ENCODE peak calls at places on chromosomes 11 and 22, in four cellular contexts. R, P, M and X are unnamed samples.

GRCh38 chr11:134714021-134714656 is 302.1 kb upstream of the B3GAT1 start:
- DNase-seq in M (no peak), R (no peak), P (no peak), X (no peak)

GRCh38 chr11:113014731-113015455 is 53.7 kb downstream of the NCAM1 start:
- DNase-seq in R (no peak), M (no peak), P (no peak), X (no peak)

GRCh38 chr11:87150936-87151335 is 113.2 kb downstream of the TMEM135 start:
- DNase-seq in M (peak), R (peak), P (no peak), X (no peak)

GRCh38 chr22:35634981-35635540 is 13.2 kb upstream of the APOL6 start:
- DNase-seq in R (no peak), M (peak), P (no peak), X (peak)

GRCh38 chr11:73661035-73661628 is 14.8 kb downstream of the PLEKHB1 start:
- DNase-seq in R (peak), P (peak), M (peak), X (peak)

GRCh38 chr11:105005451-105005845 is 17.5 kb downstream of the CASP5 start:
- DNase-seq in M (no peak), P (no peak), R (no peak), X (no peak)

GRCh38 chr11:57597971-57598830 is 716 bp downstream of the SERPING1 start:
- DNase-seq in P (no peak), R (no peak), M (peak), X (peak)

GRCh38 chr11:18802381-18803257 is 11.0 kb upstream of the PTPN5 start:
- DNase-seq in P (peak), R (peak), M (peak), X (peak)

GRCh38 chr11:65859812-65860277 is 388 bp upstream of the MUS81 start:
- DNase-seq in P (no peak), R (no peak), M (no peak), X (no peak)

GRCh38 chr11:61414547-61414946 is 15.2 kb downstream of the CPSF7 start:
- DNase-seq in M (no peak), R (no peak), P (no peak), X (no peak)

GRCh38 chr11:66489636-66490035 is 9.4 kb downstream of the DPP3 start:
- DNase-seq in M (no peak), P (no peak), R (no peak), X (no peak)

GRCh38 chr11:104637652-104638170 is 260.5 kb downstream of the CASP12 start:
- DNase-seq in P (no peak), M (no peak), R (peak), X (no peak)

GRCh38 chr22:23713696-23714595 is 23.1 kb downstream of the RGL4 start:
- DNase-seq in P (no peak), R (no peak), M (no peak), X (no peak)

GRCh38 chr11:13717331-13717730 is 48.9 kb downstream of the FAR1 start:
- DNase-seq in M (peak), P (no peak), R (peak), X (peak)

GRCh38 chr11:7969756-7970646 is 4.8 kb upstream of the NLRP10 start:
- DNase-seq in R (no peak), M (no peak), P (no peak), X (no peak)

GRCh38 chr11:61891331-61892084 is at the start of gene FADS3:
- DNase-seq in M (peak), P (no peak), R (peak), X (peak)

GRCh38 chr11:122186439-122187080 is 70.5 kb upstream of the BLID start:
- DNase-seq in P (no peak), M (peak), R (peak), X (no peak)

DNA sequence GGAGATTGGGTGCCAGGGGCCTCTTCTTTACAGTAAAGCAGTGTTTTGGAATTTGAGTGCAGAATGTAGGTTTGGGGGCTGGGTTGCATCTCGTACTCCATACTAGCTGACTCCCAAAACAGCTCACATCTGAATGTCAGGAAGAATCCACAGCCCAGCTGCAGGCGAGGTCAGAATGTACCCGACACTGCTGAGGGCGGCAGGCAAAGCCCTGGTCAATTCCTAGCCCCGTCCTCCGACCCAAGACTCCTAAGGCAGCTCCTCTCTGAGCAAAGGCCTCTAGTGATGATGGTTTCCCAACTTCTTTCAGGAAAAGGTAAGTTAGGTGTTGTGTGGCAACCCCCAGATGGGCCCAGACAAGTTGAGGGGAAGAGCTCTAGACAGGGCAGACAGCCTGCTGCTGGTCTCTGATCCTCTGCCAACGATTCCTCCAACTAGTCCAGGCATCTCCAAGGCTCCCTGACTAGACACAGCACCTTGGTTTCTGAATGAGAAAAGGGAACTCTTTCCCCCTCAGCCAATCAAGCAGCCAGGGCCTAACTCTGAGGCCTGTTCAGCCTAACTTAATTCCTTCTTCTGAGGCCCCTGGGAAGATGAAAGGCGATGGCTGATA is 8.6 kb downstream of the LARGE2 start:
- DNase-seq in M (no peak), R (no peak), P (no peak), X (no peak)
- TF ChIP-seq FOS in M (no peak), R (no peak), P (no peak), X (no peak)

DNA sequence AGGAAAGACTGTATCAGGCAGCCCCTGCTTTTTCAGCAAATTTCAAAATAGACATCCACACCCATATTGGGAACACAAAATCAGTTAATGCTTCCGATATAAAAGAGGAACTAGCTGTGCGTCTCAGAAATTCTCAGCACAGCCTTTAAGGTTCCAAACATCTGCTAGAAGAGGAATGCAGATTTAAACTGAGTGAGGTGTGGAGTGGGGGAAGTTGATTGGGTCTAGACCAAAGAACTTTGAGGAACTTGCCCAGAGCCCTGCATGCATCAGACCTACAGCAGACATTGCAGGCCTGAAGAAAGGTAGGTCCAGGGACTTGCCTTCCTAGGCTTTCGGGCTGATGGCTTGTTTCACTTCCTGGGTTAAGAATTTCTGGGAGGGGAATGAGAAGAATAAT is at the start of gene MS4A4A:
- DNase-seq in R (no peak), P (no peak), M (no peak), X (no peak)
- TF ChIP-seq POLR2A in R (no peak), P (no peak), M (no peak), X (no peak)

GRCh38 chr22:42436402-42436801 is 4.2 kb upstream of the NFAM1 start:
- DNase-seq in R (no peak), P (no peak), M (no peak), X (no peak)
- TF ChIP-seq FOS in R (no peak), P (no peak), M (no peak), X (no peak)

GRCh38 chr11:17395554-17395961 is 7.1 kb upstream of the KCNJ11 start:
- DNase-seq in R (no peak), P (no peak), M (no peak), X (no peak)
- TF ChIP-seq POLR2A in R (no peak), P (no peak), M (no peak), X (no peak)

GRCh38 chr11:34783816-34784317 is 132.3 kb downstream of the APIP start:
- DNase-seq in R (no peak), P (no peak), M (no peak), X (peak)
- TF ChIP-seq FOS in R (no peak), P (no peak), M (no peak), X (no peak)

GRCh38 chr11:27509953-27510352 is 3.4 kb upstream of the LIN7C start:
- DNase-seq in P (no peak), M (no peak), R (no peak), X (no peak)

GRCh38 chr11:27505781-27506180 is 788 bp downstream of the LIN7C start:
- DNase-seq in R (no peak), P (no peak), M (peak), X (no peak)

GRCh38 chr11:27512238-27512637 is 5.7 kb upstream of the LIN7C start:
- DNase-seq in R (no peak), P (no peak), M (no peak), X (no peak)

GRCh38 chr11:27506200-27507182 is at the start of gene LIN7C:
- DNase-seq in M (peak), R (peak), P (peak), X (peak)

DNA sequence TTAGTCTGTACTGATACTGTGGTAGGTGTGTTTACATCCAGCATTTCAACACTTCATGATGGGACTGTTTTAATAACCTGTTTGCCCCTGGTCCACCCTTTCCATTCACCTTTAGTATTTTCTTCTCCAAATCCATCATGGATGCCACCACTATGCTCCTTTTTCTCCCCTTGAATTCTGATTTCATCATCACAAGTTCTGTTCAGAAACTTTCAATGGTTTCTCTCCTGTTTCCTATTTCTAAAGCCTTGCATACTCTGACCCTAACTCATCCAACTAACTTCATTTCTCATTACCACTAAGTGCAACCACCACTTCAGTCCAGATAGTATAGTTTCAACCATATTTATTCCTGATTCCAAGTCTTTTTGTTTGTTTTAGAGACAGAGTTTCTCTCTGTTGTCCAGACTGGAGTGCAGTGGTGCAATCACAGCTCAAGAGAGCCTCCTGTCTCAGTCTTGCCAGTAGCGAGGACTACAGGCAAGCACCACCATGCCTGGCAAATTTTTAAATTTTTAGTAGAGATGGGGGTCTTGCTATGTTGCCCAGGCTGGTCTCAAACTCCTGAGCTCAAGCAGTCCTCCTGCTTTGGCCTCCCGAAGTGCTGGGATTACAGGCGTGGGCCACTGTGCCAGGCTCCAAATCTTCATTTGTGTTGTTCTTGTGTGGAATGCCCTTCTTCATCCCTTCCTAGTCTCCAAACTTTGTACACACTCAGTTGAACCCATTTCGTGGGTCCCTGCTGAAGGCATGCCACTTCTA is 1.2 kb upstream of the LIN7C start:
- DNase-seq in M (no peak), R (no peak), P (no peak), X (no peak)
- TF ChIP-seq POLR2A in M (no peak), R (no peak), P (no peak), X (no peak)